ENCODE peak calls at places on chromosomes 1 and 21, in six cellular contexts. A, H, V, Q, X and E are unnamed samples.

GRCh38 chr21:44914176-44914874 is 6.4 kb downstream of the ITGB2 start:
- DNase-seq in A (no peak), Q (no peak), V (peak), X (no peak), H (no peak), E (no peak)

GRCh38 chr21:33367309-33367973 is 35.8 kb upstream of the IFNGR2 start:
- DNase-seq in H (no peak), Q (no peak), X (no peak), V (no peak), A (no peak), E (no peak)

GRCh38 chr1:198465201-198466144 is 75.0 kb downstream of the ATP6V1G3 start:
- DNase-seq in X (no peak), A (no peak), Q (no peak), V (no peak), H (no peak), E (peak)

GRCh38 chr1:173050865-173051264 is at the start of gene TNFSF18:
- DNase-seq in H (no peak), Q (no peak), A (no peak), X (no peak), V (no peak), E (no peak)

GRCh38 chr1:74964508-74964907 is 169.7 kb upstream of the LHX8 start:
- DNase-seq in H (no peak), X (no peak), A (peak), V (no peak), Q (no peak), E (peak)

GRCh38 chr1:27428316-27429028 is 36.0 kb downstream of the GPR3 start:
- DNase-seq in A (no peak), X (no peak), H (no peak), V (peak), Q (no peak), E (peak)

GRCh38 chr1:80896957-80897356 is 903.8 kb upstream of the ADGRL2 start:
- DNase-seq in H (no peak), X (no peak), A (no peak), V (no peak), Q (no peak), E (no peak)

GRCh38 chr1:156498447-156499193 is 2.0 kb downstream of the MEF2D start:
- DNase-seq in H (no peak), A (no peak), Q (no peak), X (no peak), V (peak), E (no peak)

GRCh38 chr1:17875171-17875881 is 120.2 kb downstream of the ACTL8 start:
- DNase-seq in H (no peak), A (no peak), V (no peak), Q (no peak), X (no peak), E (no peak)

GRCh38 chr21:38938343-38938742 is 132.6 kb downstream of the ETS2 start:
- DNase-seq in X (peak), V (no peak), Q (no peak), H (no peak), A (no peak), E (no peak)

GRCh38 chr1:232166942-232167341 is 463.0 kb downstream of the SIPA1L2 start:
- DNase-seq in Q (no peak), X (no peak), V (no peak), A (no peak), H (no peak), E (no peak)

GRCh38 chr1:6140413-6140812 is 39.7 kb downstream of the CHD5 start:
- DNase-seq in Q (no peak), V (no peak), X (no peak), H (no peak), A (no peak), E (no peak)

GRCh38 chr1:26097696-26098095 is 13.9 kb upstream of the PDIK1L start:
- DNase-seq in H (no peak), Q (no peak), A (no peak), X (no peak), V (no peak), E (no peak)

GRCh38 chr1:195188821-195189220 is 1419.4 kb downstream of the KCNT2 start:
- DNase-seq in X (no peak), A (no peak), H (no peak), V (no peak), Q (no peak), E (no peak)

GRCh38 chr1:42730002-42730401 is 10.0 kb downstream of the CLDN19 start:
- DNase-seq in V (no peak), H (no peak), X (no peak), A (no peak), Q (no peak), E (no peak)

GRCh38 chr1:23483327-23484252 is at the start of gene ASAP3:
- DNase-seq in H (no peak), V (peak), Q (no peak), A (no peak), X (peak), E (peak)

GRCh38 chr1:115911298-115911697 is 65.0 kb upstream of the SLC22A15 start:
- DNase-seq in X (no peak), Q (no peak), A (no peak), H (no peak), V (no peak), E (peak)

GRCh38 chr1:69913967-69914366 is 291.4 kb downstream of the LRRC40 start:
- DNase-seq in X (no peak), Q (no peak), V (no peak), A (no peak), H (no peak), E (peak)

GRCh38 chr1:8495928-8496401 is 178.1 kb downstream of the SLC45A1 start:
- DNase-seq in A (no peak), X (no peak), V (no peak), H (no peak), Q (no peak), E (no peak)

GRCh38 chr1:224065455-224065854 is 48.5 kb upstream of the FBXO28 start:
- DNase-seq in H (no peak), V (no peak), Q (no peak), A (no peak), X (no peak), E (no peak)

GRCh38 chr1:10625076-10625475 is 150.3 kb downstream of the PEX14 start:
- DNase-seq in A (no peak), X (no peak), H (no peak), V (no peak), Q (no peak), E (no peak)

GRCh38 chr1:208654241-208654640 is 410.1 kb upstream of the PLXNA2 start:
- DNase-seq in H (no peak), V (no peak), X (no peak), A (no peak), Q (no peak), E (peak)

GRCh38 chr1:203410117-203410900 is 59.4 kb upstream of the FMOD start:
- DNase-seq in V (no peak), A (no peak), X (no peak), H (no peak), Q (no peak), E (no peak)

GRCh38 chr1:90176530-90176929 is 181.6 kb downstream of the ZNF326 start:
- DNase-seq in A (no peak), H (no peak), Q (no peak), V (no peak), X (no peak), E (no peak)

GRCh38 chr1:156693858-156694562 is 11.4 kb downstream of the CRABP2 start:
- DNase-seq in A (no peak), Q (no peak), V (peak), H (no peak), X (no peak), E (peak)

GRCh38 chr1:15417365-15417934 is 7.8 kb downstream of the EFHD2 start:
- DNase-seq in X (no peak), V (no peak), A (no peak), Q (no peak), H (no peak), E (peak)

GRCh38 chr1:14371806-14372497 is 226.5 kb upstream of the KAZN start:
- DNase-seq in A (no peak), V (no peak), Q (no peak), H (no peak), X (no peak), E (no peak)

GRCh38 chr1:20837554-20838192 is 50.6 kb upstream of the HP1BP3 start:
- DNase-seq in V (no peak), X (no peak), Q (no peak), A (no peak), H (no peak), E (no peak)

GRCh38 chr21:36491191-36491916 is 11.4 kb upstream of the CLDN14 start:
- DNase-seq in X (no peak), V (no peak), H (no peak), Q (no peak), A (no peak), E (peak)